ENCODE peak calls at places on chromosome 11, in four cellular contexts. T is HepG2, P is IMR-90, D is stomach. N is an unnamed sample. For H3K4me1, the result is how much of the 10 kb centered on the place peaks cover.

GRCh38 chr11:11157201-11157600 is 195.8 kb downstream of the CSNK2A3 start:
- DNase-seq in T (peak), P (peak), D (no peak), N (no peak)

GRCh38 chr11:56905936-56906335 is 82.8 kb upstream of the OR5AK2 start:
- DNase-seq in T (no peak), P (no peak), D (no peak), N (no peak)

GRCh38 chr11:7413961-7414728 is 71.2 kb upstream of the OLFML1 start:
- DNase-seq in T (peak), P (no peak), D (no peak), N (no peak)

GRCh38 chr11:91792779-91793262 is 431.8 kb upstream of the FAT3 start:
- DNase-seq in T (no peak), P (no peak), D (no peak), N (no peak)

GRCh38 chr11:117017456-117017855 is 80.8 kb downstream of the SIK3 start:
- DNase-seq in T (no peak), P (no peak), D (no peak), N (no peak)

GRCh38 chr11:8732748-8733241 is 50.2 kb downstream of the RPL27A start:
- DNase-seq in T (no peak), P (peak), D (peak), N (peak)

GRCh38 chr11:46345131-46345597 is 2.1 kb upstream of the DGKZ start:
- DNase-seq in T (no peak), P (no peak), D (no peak), N (peak)

GRCh38 chr11:96013459-96014213 is 89.7 kb upstream of the MTMR2 start:
- DNase-seq in T (no peak), P (no peak), D (no peak), N (peak)

GRCh38 chr11:78815631-78816232 is 241.1 kb upstream of the NARS2 start:
- DNase-seq in T (no peak), P (no peak), D (no peak), N (no peak)

GRCh38 chr11:36409152-36409713 is 100.8 kb downstream of the TRAF6 start:
- DNase-seq in T (no peak), P (peak), D (no peak), N (no peak)

GRCh38 chr11:78231962-78232459 is 43.3 kb downstream of the USP35 start:
- DNase-seq in T (no peak), P (peak), D (no peak), N (no peak)

GRCh38 chr11:4714300-4714699 is 9.7 kb downstream of the MMP26 start:
- DNase-seq in T (no peak), P (no peak), D (no peak), N (no peak)

GRCh38 chr11:119366690-119367620 is 14.5 kb downstream of the USP2 start:
- DNase-seq in T (no peak), P (no peak), D (no peak), N (peak)
- TF ChIP-seq POLR2A in T (no peak), P (no peak), D (no peak), N (no peak)

DNA sequence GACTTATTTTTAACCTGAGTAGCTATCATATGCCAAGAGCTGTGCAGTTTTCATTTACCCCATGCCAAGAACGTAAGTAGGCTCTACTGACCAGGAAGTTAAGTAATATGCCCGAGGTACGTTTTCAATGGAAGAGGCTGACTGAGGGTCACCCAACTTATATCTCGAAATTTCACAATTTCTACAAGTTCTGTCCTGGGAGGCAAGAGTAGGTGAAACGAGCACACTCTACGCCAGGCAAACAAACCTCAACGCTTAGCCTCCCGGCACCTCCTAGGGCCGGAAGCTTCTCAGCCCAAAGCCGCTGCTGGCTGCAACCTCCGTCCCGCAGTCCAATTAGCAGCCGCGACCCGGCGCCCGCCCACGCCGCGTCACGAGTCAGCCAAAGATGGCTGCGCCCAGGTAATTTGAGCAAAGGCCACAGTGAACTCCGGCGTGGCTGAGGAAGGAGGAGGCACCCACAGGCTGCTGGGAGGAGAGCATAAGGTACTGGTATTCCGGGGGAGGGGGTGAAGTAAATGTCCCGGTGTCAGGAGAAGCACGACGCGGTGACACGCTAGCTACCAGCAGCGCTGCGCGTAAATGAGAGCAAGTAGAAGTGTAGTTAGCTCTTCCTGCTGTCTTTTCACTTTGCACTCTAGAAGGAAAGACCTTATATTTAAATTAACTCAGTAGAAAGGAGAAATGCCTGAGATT is at the start of gene TMEM126A:
- DNase-seq in T (peak), P (peak), D (peak), N (peak)
- H3K4me3 ChIP-seq in T (peak), P (peak), D (peak), N (peak)

DNA sequence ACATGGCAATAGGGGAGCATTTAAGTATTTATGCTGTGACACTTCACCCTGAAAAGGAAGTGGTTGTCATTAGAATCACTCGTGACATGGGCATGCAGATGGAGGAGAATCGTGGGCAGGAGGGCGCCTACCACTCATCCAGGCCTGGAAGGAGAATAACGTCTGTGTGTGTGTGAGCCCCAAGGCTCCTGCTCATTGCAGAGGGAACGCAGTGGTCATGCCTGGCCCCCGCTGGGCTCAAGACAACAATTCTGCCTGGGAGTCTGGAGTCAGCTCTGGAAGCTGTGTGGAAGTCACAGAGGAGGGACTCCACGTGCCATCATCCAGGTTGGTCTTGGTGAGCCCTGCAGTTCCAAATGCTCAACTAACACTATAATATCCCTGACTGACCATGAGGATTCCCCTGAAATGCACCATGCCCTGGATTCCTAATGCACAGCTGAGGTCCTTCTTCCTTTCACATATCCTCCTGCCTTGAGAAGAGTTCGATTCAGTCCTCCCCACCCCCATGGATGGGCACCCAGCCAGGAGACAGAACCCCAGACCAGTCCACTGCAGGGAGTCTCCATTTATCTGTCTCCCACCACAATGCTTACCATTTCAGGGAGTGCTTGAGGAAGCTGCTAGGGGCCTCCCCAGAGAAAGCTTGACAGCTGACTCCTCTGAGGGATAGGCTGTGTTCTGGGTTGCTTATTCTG is 446.9 kb upstream of the B3GAT1 start:
- DNase-seq in T (no peak), P (no peak), D (peak), N (no peak)
- H3K4me1 ChIP-seq in T (under half), P (under half), D (under half), N (under half)

GRCh38 chr11:67056640-67057409 is at the start of gene RHOD:
- DNase-seq in T (no peak), P (no peak), D (peak), N (peak)
- TF ChIP-seq POLR2A in T (no peak), P (no peak), D (no peak), N (no peak)

GRCh38 chr11:67275606-67276409 is 9.5 kb downstream of the GRK2 start:
- DNase-seq in T (no peak), P (no peak), D (no peak), N (peak)
- H3K4me3 ChIP-seq in T (no peak), P (no peak), D (no peak), N (no peak)

DNA sequence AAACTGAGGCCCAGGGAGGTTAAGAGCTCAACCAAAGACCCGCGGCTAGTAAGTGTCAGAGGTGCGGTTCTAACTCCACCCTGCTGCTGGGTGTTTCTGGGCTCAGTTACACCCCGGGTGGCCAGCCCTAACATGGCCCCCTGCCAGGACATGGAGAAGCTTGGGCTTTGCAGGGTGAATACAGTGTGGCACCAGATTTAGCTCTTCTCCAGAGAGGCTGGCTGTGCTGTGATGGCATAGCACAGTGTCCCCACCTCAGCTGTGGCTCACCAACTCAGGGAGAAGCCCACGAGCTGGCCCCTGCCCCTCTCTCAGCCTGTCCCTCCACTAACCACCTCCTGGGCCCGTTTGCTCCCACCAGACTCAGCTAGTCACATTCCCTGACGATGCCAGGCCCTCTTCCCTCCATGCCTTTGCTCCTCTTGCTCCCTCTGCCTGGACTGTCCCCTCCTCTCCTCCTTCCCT is 7.0 kb downstream of the UCP3 start:
- DNase-seq in T (no peak), P (no peak), D (no peak), N (peak)
- H3K4me1 ChIP-seq in T (under half), P (under half), D (under half), N (under half)

GRCh38 chr11:16758382-16759024 is 20.1 kb downstream of the C11orf58 start:
- DNase-seq in T (no peak), P (no peak), D (no peak), N (no peak)
- TF ChIP-seq POLR2A in T (no peak), P (no peak), D (no peak), N (no peak)

N was measured in spleen.